ENCODE peak calls at places on chromosome 1, in ten cellular contexts. O, C, V, A, N, M, I, H, U and F are unnamed samples.

GRCh38 chr1:243582321-243582720 is 267.7 kb downstream of the AKT3 start:
- DNase-seq in I (no peak), N (no peak), C (no peak), U (no peak), H (no peak), V (no peak), A (peak), O (peak), M (no peak), F (no peak)

GRCh38 chr1:29264773-29265389 is 28.6 kb downstream of the PTPRU start:
- DNase-seq in C (no peak), V (no peak), H (no peak), N (no peak), A (peak), U (no peak), I (no peak), M (no peak), O (no peak), F (no peak)

GRCh38 chr1:30656171-30656940 is 67.0 kb downstream of the MATN1 start:
- DNase-seq in O (no peak), I (no peak), M (no peak), H (no peak), N (no peak), A (no peak), V (no peak), U (no peak), C (no peak), F (no peak)

GRCh38 chr1:184052194-184052559 is 647 bp downstream of the TSEN15 start:
- DNase-seq in H (peak), V (no peak), O (no peak), A (no peak), I (no peak), M (no peak), C (no peak), N (no peak), U (no peak), F (no peak)

GRCh38 chr1:66489146-66489545 is 44.8 kb upstream of the SGIP1 start:
- DNase-seq in C (no peak), N (no peak), I (no peak), H (no peak), M (no peak), U (no peak), A (peak), V (no peak), O (no peak), F (no peak)

GRCh38 chr1:54904476-54905048 is 17.6 kb upstream of the DHCR24 start:
- DNase-seq in C (no peak), V (no peak), M (no peak), H (no peak), A (peak), U (peak), I (no peak), O (peak), N (no peak), F (no peak)

GRCh38 chr1:39899611-39900538 is 1.8 kb downstream of the MYCL start:
- DNase-seq in I (no peak), U (no peak), N (no peak), C (no peak), O (no peak), A (no peak), V (no peak), M (no peak), H (no peak), F (no peak)

GRCh38 chr1:2534775-2535387 is 4.8 kb upstream of the HES5 start:
- DNase-seq in N (no peak), O (peak), M (no peak), A (peak), V (peak), U (peak), H (peak), I (no peak), C (no peak), F (no peak)

GRCh38 chr1:224433041-224433670 is 1.4 kb downstream of the WDR26 start:
- DNase-seq in O (no peak), H (peak), I (no peak), U (no peak), N (peak), M (no peak), V (no peak), C (no peak), A (peak), F (no peak)

GRCh38 chr1:154784924-154785531 is 85.1 kb downstream of the KCNN3 start:
- DNase-seq in I (no peak), C (no peak), U (no peak), H (peak), O (no peak), A (no peak), N (no peak), V (no peak), M (no peak), F (no peak)

GRCh38 chr1:167137285-167138192 is 43.7 kb downstream of the STYXL2 start:
- DNase-seq in U (no peak), A (no peak), H (no peak), O (no peak), N (no peak), C (no peak), I (no peak), M (no peak), V (no peak), F (no peak)

GRCh38 chr1:175901076-175901475 is 157.7 kb upstream of the TNR start:
- DNase-seq in A (no peak), C (no peak), M (no peak), I (no peak), V (no peak), N (no peak), O (no peak), U (no peak), H (no peak), F (no peak)

GRCh38 chr1:94522304-94522703 is 19.3 kb downstream of the F3 start:
- DNase-seq in H (peak), I (no peak), U (no peak), O (peak), A (peak), C (no peak), M (no peak), V (no peak), N (peak), F (no peak)

GRCh38 chr1:154407021-154407865 is 2.1 kb downstream of the IL6R start:
- DNase-seq in U (no peak), I (no peak), H (no peak), V (no peak), M (no peak), N (peak), A (no peak), C (no peak), O (no peak), F (no peak)

GRCh38 chr1:4084053-4084431 is 184.0 kb upstream of the C1orf174 start:
- DNase-seq in C (no peak), M (no peak), U (no peak), A (no peak), N (no peak), V (no peak), O (no peak), H (no peak), I (no peak), F (no peak)